ENCODE peak calls at places on chromosomes 11 and 22, in nine cellular contexts. K is MV-4-11; Q is SK-N-MC; Z is dermis microvascular lymphatic vessel endothelial cell; N is skeletal muscle cell; Y is activated CD8-positive, alpha-beta memory T cell treated with anti-CD3 and anti-CD28 coated beads for 24 hours; A is brain microvascular endothelial cell; M is T-helper 2 cell; U is NCI-H2081. B is an unnamed sample.

GRCh38 chr22:37290737-37291136 is 8.4 kb downstream of the CYTH4 start:
- DNase-seq in M (no peak), K (no peak), Z (no peak), N (peak), A (no peak), U (no peak), Y (no peak), Q (no peak), B (no peak)

GRCh38 chr22:37162221-37163095 is 12.7 kb upstream of the IL2RB start:
- DNase-seq in N (no peak), A (no peak), U (no peak), K (peak), M (no peak), Y (peak), Z (no peak), Q (no peak), B (no peak)

GRCh38 chr11:77090373-77091111 is 12.1 kb upstream of the OMP start:
- DNase-seq in N (no peak), A (no peak), Q (no peak), K (no peak), U (no peak), Z (no peak), M (no peak), Y (no peak), B (no peak)

GRCh38 chr11:129785383-129786111 is 30.1 kb upstream of the TMEM45B start:
- DNase-seq in Y (no peak), K (peak), U (peak), M (no peak), N (no peak), Q (no peak), Z (peak), A (no peak), B (no peak)

GRCh38 chr11:79400717-79401330 is 40.0 kb downstream of the TENM4 start:
- DNase-seq in Z (no peak), A (no peak), M (no peak), Y (no peak), K (peak), N (no peak), U (no peak), Q (no peak), B (no peak)

GRCh38 chr22:17260950-17261349 is 41.7 kb upstream of the ADA2 start:
- DNase-seq in Q (no peak), K (no peak), M (no peak), N (no peak), U (no peak), A (no peak), Y (no peak), Z (no peak), B (no peak)

GRCh38 chr11:35330156-35330889 is 89.0 kb downstream of the SLC1A2 start:
- DNase-seq in Z (no peak), Y (no peak), N (no peak), M (no peak), A (no peak), Q (no peak), K (no peak), U (no peak), B (no peak)

GRCh38 chr11:128210148-128210940 is 377.0 kb downstream of the ETS1 start:
- DNase-seq in U (no peak), K (no peak), N (peak), M (no peak), Z (peak), Y (no peak), Q (no peak), A (peak), B (peak)

GRCh38 chr11:103964390-103964789 is 72.0 kb upstream of the DDI1 start:
- DNase-seq in N (no peak), Y (no peak), K (no peak), A (no peak), Q (no peak), M (no peak), Z (no peak), U (no peak), B (no peak)

GRCh38 chr11:119195680-119196079 is 10.4 kb downstream of the NHERF4 start:
- DNase-seq in N (no peak), M (no peak), Q (no peak), U (peak), K (no peak), A (peak), Z (peak), Y (no peak), B (no peak)

GRCh38 chr11:75946531-75947530 is 131.8 kb downstream of the UVRAG start:
- DNase-seq in U (no peak), Y (no peak), M (no peak), Z (peak), K (peak), A (peak), Q (peak), N (peak), B (no peak)

GRCh38 chr11:2071748-2072385 is 67.3 kb downstream of the IGF2 start:
- DNase-seq in Q (no peak), A (no peak), N (no peak), K (no peak), Y (no peak), Z (no peak), M (no peak), U (no peak), B (no peak)

GRCh38 chr22:48918585-48919186 is 909.0 kb downstream of the BRD1 start:
- DNase-seq in N (no peak), Q (no peak), Y (peak), U (no peak), K (no peak), Z (no peak), A (no peak), M (no peak), B (no peak)

GRCh38 chr11:110086892-110087309 is 6.3 kb upstream of the ZC3H12C start:
- DNase-seq in U (no peak), Z (peak), Y (no peak), Q (no peak), M (no peak), K (peak), A (peak), N (peak), B (no peak)

GRCh38 chr11:34397120-34397519 is 39.3 kb upstream of the ABTB2 start:
- DNase-seq in Y (no peak), N (no peak), U (no peak), Q (no peak), A (no peak), M (no peak), K (no peak), Z (no peak), B (no peak)

GRCh38 chr11:70466154-70466553 is 67.8 kb downstream of the CTTN start:
- DNase-seq in Z (no peak), N (no peak), A (no peak), M (no peak), U (no peak), K (no peak), Y (no peak), Q (no peak), B (no peak)

GRCh38 chr11:104061851-104062521 is 25.5 kb downstream of the DDI1 start:
- DNase-seq in Q (no peak), K (peak), M (no peak), Z (no peak), U (no peak), Y (no peak), N (no peak), A (no peak), B (no peak)

GRCh38 chr11:17528906-17529813 is 15.1 kb downstream of the USH1C start:
- DNase-seq in A (no peak), N (peak), Z (no peak), Q (no peak), U (peak), K (no peak), Y (no peak), M (no peak), B (no peak)

GRCh38 chr11:115555336-115556090 is 51.3 kb upstream of the CADM1 start:
- DNase-seq in M (no peak), A (no peak), N (no peak), U (no peak), Q (no peak), Z (no peak), Y (no peak), K (no peak), B (no peak)

GRCh38 chr11:40293655-40294342 is 1165.7 kb downstream of the LRRC4C start:
- DNase-seq in Q (peak), K (peak), Z (peak), M (no peak), U (peak), A (peak), N (peak), Y (no peak), B (peak)

GRCh38 chr11:46808804-46809431 is 37.2 kb downstream of the CKAP5 start:
- DNase-seq in A (peak), N (no peak), Z (peak), U (no peak), M (no peak), K (peak), Y (no peak), Q (no peak), B (no peak)

GRCh38 chr11:9692696-9693095 is 28.8 kb downstream of the SWAP70 start:
- DNase-seq in N (no peak), Z (no peak), U (no peak), A (no peak), Q (no peak), Y (no peak), M (no peak), K (peak), B (no peak)

GRCh38 chr11:120137611-120138521 is at the start of gene TRIM29:
- DNase-seq in A (no peak), Z (no peak), M (no peak), Y (peak), K (no peak), Q (no peak), N (no peak), U (no peak), B (peak)

GRCh38 chr22:46209262-46209661 is 40.8 kb downstream of the CDPF1 start:
- DNase-seq in A (no peak), Q (no peak), Y (no peak), M (no peak), Z (no peak), U (no peak), K (no peak), N (no peak), B (no peak)

GRCh38 chr11:95924414-95924760 is 480 bp upstream of the MTMR2 start:
- DNase-seq in Y (no peak), M (no peak), A (no peak), Z (peak), N (no peak), K (no peak), U (no peak), Q (no peak), B (no peak)

GRCh38 chr11:61854206-61854875 is 26.2 kb downstream of the FADS2 start:
- DNase-seq in Q (no peak), N (no peak), K (no peak), M (no peak), Z (no peak), Y (no peak), A (no peak), U (no peak), B (no peak)

GRCh38 chr11:68298659-68299516 is 13.5 kb upstream of the LRP5 start:
- DNase-seq in Y (no peak), N (no peak), U (no peak), Z (no peak), K (no peak), M (no peak), A (no peak), Q (no peak), B (no peak)

GRCh38 chr11:88188251-88189030 is 13.2 kb upstream of the RAB38 start:
- DNase-seq in K (no peak), Y (no peak), M (no peak), N (no peak), U (no peak), Q (no peak), Z (no peak), A (no peak), B (no peak)

GRCh38 chr11:90288207-90288821 is 65.5 kb upstream of the CHORDC1 start:
- DNase-seq in K (peak), M (no peak), Y (no peak), N (no peak), Z (peak), Q (no peak), U (peak), A (peak), B (no peak)

GRCh38 chr11:74683279-74683871 is 47.9 kb downstream of the CHRDL2 start:
- DNase-seq in Z (peak), Y (no peak), A (no peak), M (no peak), U (no peak), K (no peak), N (no peak), Q (no peak), B (no peak)

B was measured in ureter.